ENCODE peak calls at places on chromosomes 16 and 17, in nine cellular contexts. P, G, O, F, K, V, U, H and B are unnamed samples.

GRCh38 chr16:89013111-89013510 is 36.1 kb upstream of the CBFA2T3 start:
- DNase-seq in P (no peak), G (no peak), O (no peak), F (no peak), K (no peak), V (no peak), U (no peak), H (no peak), B (no peak)

GRCh38 chr16:85978291-85978775 is 79.4 kb downstream of the IRF8 start:
- DNase-seq in P (no peak), G (no peak), O (no peak), F (no peak), K (no peak), V (no peak), U (no peak), H (no peak), B (no peak)

GRCh38 chr17:59342681-59343127 is 11.2 kb downstream of the YPEL2 start:
- DNase-seq in P (no peak), G (peak), O (no peak), F (no peak), K (no peak), V (no peak), U (no peak), H (no peak), B (no peak)

GRCh38 chr17:44132275-44132821 is 8.9 kb upstream of the HDAC5 start:
- DNase-seq in P (no peak), G (no peak), O (no peak), F (no peak), K (no peak), V (no peak), U (no peak), H (no peak), B (peak)

GRCh38 chr16:12876778-12877177 is 24.6 kb upstream of the SHISA9 start:
- DNase-seq in P (no peak), G (no peak), O (no peak), F (no peak), K (no peak), V (no peak), U (no peak), H (peak), B (no peak)

GRCh38 chr16:57757883-57758282 is 22.3 kb downstream of the KATNB1 start:
- DNase-seq in P (no peak), G (no peak), O (no peak), F (no peak), K (no peak), V (no peak), U (no peak), H (no peak), B (no peak)

GRCh38 chr16:25264599-25264998 is 7.0 kb upstream of the ZKSCAN2 start:
- DNase-seq in P (no peak), G (peak), O (peak), F (no peak), K (no peak), V (no peak), U (no peak), H (peak), B (peak)

GRCh38 chr16:85851034-85851780 is 47.8 kb upstream of the IRF8 start:
- DNase-seq in P (no peak), G (no peak), O (no peak), F (peak), K (no peak), V (no peak), U (no peak), H (no peak), B (no peak)

GRCh38 chr17:58028591-58028990 is 21.5 kb upstream of the SRSF1 start:
- DNase-seq in P (no peak), G (no peak), O (no peak), F (no peak), K (no peak), V (no peak), U (no peak), H (no peak), B (no peak)

GRCh38 chr16:50235581-50235980 is 30.8 kb upstream of the ADCY7 start:
- DNase-seq in P (no peak), G (no peak), O (no peak), F (no peak), K (no peak), V (no peak), U (no peak), H (no peak), B (no peak)

GRCh38 chr17:9363440-9364350 is 211.9 kb downstream of the STX8 start:
- DNase-seq in P (no peak), G (peak), O (no peak), F (no peak), K (no peak), V (no peak), U (peak), H (no peak), B (no peak)

GRCh38 chr17:59786536-59787319 is 79.3 kb downstream of the VMP1 start:
- DNase-seq in P (peak), G (peak), O (no peak), F (peak), K (peak), V (peak), U (peak), H (peak), B (peak)

GRCh38 chr17:71071837-71072236 is 902.5 kb downstream of the KCNJ2 start:
- DNase-seq in P (no peak), G (no peak), O (no peak), F (no peak), K (no peak), V (no peak), U (peak), H (no peak), B (peak)

GRCh38 chr17:78997231-78997741 is 12.3 kb downstream of the CANT1 start:
- DNase-seq in P (no peak), G (no peak), O (no peak), F (no peak), K (no peak), V (no peak), U (no peak), H (no peak), B (no peak)

GRCh38 chr17:2259769-2260536 is 43.6 kb downstream of the SMG6 start:
- DNase-seq in P (no peak), G (peak), O (no peak), F (peak), K (no peak), V (no peak), U (no peak), H (no peak), B (peak)

GRCh38 chr17:83203073-83203471 is 123.7 kb downstream of the METRNL start:
- DNase-seq in P (no peak), G (peak), O (peak), F (peak), K (no peak), V (no peak), U (no peak), H (no peak), B (peak)

GRCh38 chr17:60665602-60666001 is 12.0 kb upstream of the BCAS3 start:
- DNase-seq in P (no peak), G (no peak), O (no peak), F (no peak), K (no peak), V (no peak), U (no peak), H (no peak), B (no peak)

GRCh38 chr17:19482571-19482970 is 51.1 kb upstream of the SLC47A1 start:
- DNase-seq in P (no peak), G (no peak), O (no peak), F (no peak), K (no peak), V (no peak), U (peak), H (no peak), B (peak)

GRCh38 chr17:38658741-38659345 is 15.9 kb downstream of the EPOP start:
- DNase-seq in P (no peak), G (no peak), O (peak), F (no peak), K (peak), V (no peak), U (no peak), H (no peak), B (no peak)

GRCh38 chr17:58577696-58578095 is 63.3 kb upstream of the MTMR4 start:
- DNase-seq in P (peak), G (peak), O (peak), F (peak), K (peak), V (peak), U (peak), H (peak), B (peak)